ENCODE peak calls at places on chromosomes 2 and 18, in nine cellular contexts. One of them, this sample, is unnamed.
A peak's percentile ranks its signal among the peaks of the same experiment; 100 is the strongest.

GRCh38 chr2:137023205-137023604 is 257.9 kb downstream of the THSD7B start:
- DNase-seq in AG04449: no peak
- DNase-seq in suprapubic skin: no peak
- DNase-seq in coronary artery: no peak
- DNase-seq in nephron progenitor cell: no peak
- DNase-seq in NB4: no peak
- DNase-seq in GM12864: no peak
- DNase-seq in fibroblast of mammary gland: no peak
- DNase-seq in chondrocyte: no peak
- DNase-seq in this sample: no peak

GRCh38 chr2:68809324-68810240 is 61.6 kb downstream of the BMP10 start:
- DNase-seq in AG04449: no peak
- DNase-seq in suprapubic skin: no peak
- DNase-seq in coronary artery: no peak
- DNase-seq in nephron progenitor cell: no peak
- DNase-seq in NB4: peak; percentile 84
- DNase-seq in GM12864: no peak
- DNase-seq in fibroblast of mammary gland: no peak
- DNase-seq in chondrocyte: no peak
- DNase-seq in this sample: no peak

GRCh38 chr18:27838230-27838629 is 338.7 kb downstream of the CDH2 start:
- DNase-seq in AG04449: no peak
- DNase-seq in suprapubic skin: no peak
- DNase-seq in coronary artery: no peak
- DNase-seq in nephron progenitor cell: no peak
- DNase-seq in NB4: no peak
- DNase-seq in GM12864: no peak
- DNase-seq in fibroblast of mammary gland: peak; percentile 10
- DNase-seq in chondrocyte: no peak
- DNase-seq in this sample: no peak

GRCh38 chr2:54084600-54084999 is 30.8 kb upstream of the ACYP2 start:
- DNase-seq in AG04449: no peak
- DNase-seq in suprapubic skin: no peak
- DNase-seq in coronary artery: no peak
- DNase-seq in nephron progenitor cell: no peak
- DNase-seq in NB4: no peak
- DNase-seq in GM12864: no peak
- DNase-seq in fibroblast of mammary gland: peak; percentile 29
- DNase-seq in chondrocyte: no peak
- DNase-seq in this sample: no peak

GRCh38 chr2:1929001-1929400 is 184.7 kb upstream of the PXDN start:
- DNase-seq in AG04449: no peak
- DNase-seq in suprapubic skin: no peak
- DNase-seq in coronary artery: peak; percentile 40
- DNase-seq in nephron progenitor cell: no peak
- DNase-seq in NB4: no peak
- DNase-seq in GM12864: no peak
- DNase-seq in fibroblast of mammary gland: no peak
- DNase-seq in chondrocyte: no peak
- DNase-seq in this sample: no peak

GRCh38 chr2:11169333-11169732 is 14.1 kb downstream of the SLC66A3 start:
- DNase-seq in AG04449: no peak
- DNase-seq in suprapubic skin: no peak
- DNase-seq in coronary artery: no peak
- DNase-seq in nephron progenitor cell: no peak
- DNase-seq in NB4: no peak
- DNase-seq in GM12864: no peak
- DNase-seq in fibroblast of mammary gland: no peak
- DNase-seq in chondrocyte: peak; percentile 43
- DNase-seq in this sample: peak; percentile 76

GRCh38 chr2:230914886-230915285 is 10.2 kb downstream of the GPR55 start:
- DNase-seq in AG04449: no peak
- DNase-seq in suprapubic skin: peak; percentile 58
- DNase-seq in coronary artery: no peak
- DNase-seq in nephron progenitor cell: no peak
- DNase-seq in NB4: no peak
- DNase-seq in GM12864: no peak
- DNase-seq in fibroblast of mammary gland: no peak
- DNase-seq in chondrocyte: no peak
- DNase-seq in this sample: no peak

GRCh38 chr2:202938960-202939359 is 26.9 kb downstream of the CARF start:
- DNase-seq in AG04449: no peak
- DNase-seq in suprapubic skin: no peak
- DNase-seq in coronary artery: no peak
- DNase-seq in nephron progenitor cell: no peak
- DNase-seq in NB4: no peak
- DNase-seq in GM12864: no peak
- DNase-seq in fibroblast of mammary gland: no peak
- DNase-seq in chondrocyte: no peak
- DNase-seq in this sample: no peak

GRCh38 chr2:58146707-58147106 is 94.4 kb downstream of the FANCL start:
- DNase-seq in AG04449: no peak
- DNase-seq in suprapubic skin: no peak
- DNase-seq in coronary artery: no peak
- DNase-seq in nephron progenitor cell: no peak
- DNase-seq in NB4: no peak
- DNase-seq in GM12864: no peak
- DNase-seq in fibroblast of mammary gland: peak; percentile 57
- DNase-seq in chondrocyte: no peak
- DNase-seq in this sample: no peak

GRCh38 chr18:12295389-12296086 is 12.5 kb upstream of the TUBB6 start:
- DNase-seq in AG04449: no peak
- DNase-seq in suprapubic skin: no peak
- DNase-seq in coronary artery: no peak
- DNase-seq in nephron progenitor cell: no peak
- DNase-seq in NB4: no peak
- DNase-seq in GM12864: no peak
- DNase-seq in fibroblast of mammary gland: peak; percentile 72
- DNase-seq in chondrocyte: peak; percentile 62
- DNase-seq in this sample: no peak

GRCh38 chr2:95278051-95278471 is 3.8 kb downstream of the PROM2 start:
- DNase-seq in AG04449: no peak
- DNase-seq in suprapubic skin: no peak
- DNase-seq in coronary artery: no peak
- DNase-seq in nephron progenitor cell: no peak
- DNase-seq in NB4: peak; percentile 56
- DNase-seq in GM12864: no peak
- DNase-seq in fibroblast of mammary gland: peak; percentile 79
- DNase-seq in chondrocyte: peak; percentile 77
- DNase-seq in this sample: peak; percentile 91

GRCh38 chr2:107730898-107731297 is 95.8 kb upstream of the RGPD4 start:
- DNase-seq in AG04449: no peak
- DNase-seq in suprapubic skin: no peak
- DNase-seq in coronary artery: no peak
- DNase-seq in nephron progenitor cell: no peak
- DNase-seq in NB4: peak; percentile 33
- DNase-seq in GM12864: no peak
- DNase-seq in fibroblast of mammary gland: peak; percentile 26
- DNase-seq in chondrocyte: no peak
- DNase-seq in this sample: no peak

GRCh38 chr2:88209526-88210131 is 39.5 kb downstream of the THNSL2 start:
- DNase-seq in AG04449: no peak
- DNase-seq in suprapubic skin: no peak
- DNase-seq in coronary artery: no peak
- DNase-seq in nephron progenitor cell: no peak
- DNase-seq in NB4: no peak
- DNase-seq in GM12864: no peak
- DNase-seq in fibroblast of mammary gland: no peak
- DNase-seq in chondrocyte: no peak
- DNase-seq in this sample: no peak

GRCh38 chr2:226909131-226909530 is 73.3 kb downstream of the RHBDD1 start:
- DNase-seq in AG04449: peak; percentile 63
- DNase-seq in suprapubic skin: no peak
- DNase-seq in coronary artery: no peak
- DNase-seq in nephron progenitor cell: no peak
- DNase-seq in NB4: no peak
- DNase-seq in GM12864: no peak
- DNase-seq in fibroblast of mammary gland: no peak
- DNase-seq in chondrocyte: no peak
- DNase-seq in this sample: no peak

GRCh38 chr2:215918901-215919585 is 94.3 kb downstream of the MREG start:
- DNase-seq in AG04449: no peak
- DNase-seq in suprapubic skin: no peak
- DNase-seq in coronary artery: no peak
- DNase-seq in nephron progenitor cell: no peak
- DNase-seq in NB4: no peak
- DNase-seq in GM12864: peak; percentile 35
- DNase-seq in fibroblast of mammary gland: peak; percentile 54
- DNase-seq in chondrocyte: no peak
- DNase-seq in this sample: no peak

GRCh38 chr2:149040451-149040850 is 2.0 kb downstream of the LYPD6B start:
- DNase-seq in AG04449: no peak
- DNase-seq in suprapubic skin: no peak
- DNase-seq in coronary artery: no peak
- DNase-seq in nephron progenitor cell: peak; percentile 40
- DNase-seq in NB4: peak; percentile 84
- DNase-seq in GM12864: peak; percentile 49
- DNase-seq in fibroblast of mammary gland: peak; percentile 15
- DNase-seq in chondrocyte: no peak
- DNase-seq in this sample: no peak

GRCh38 chr18:41391616-41392610 is 563.1 kb upstream of the PIK3C3 start:
- DNase-seq in AG04449: no peak
- DNase-seq in suprapubic skin: no peak
- DNase-seq in coronary artery: peak; percentile 71
- DNase-seq in nephron progenitor cell: peak; percentile 73
- DNase-seq in NB4: peak; percentile 53
- DNase-seq in GM12864: no peak
- DNase-seq in fibroblast of mammary gland: peak; percentile 49
- DNase-seq in chondrocyte: no peak
- DNase-seq in this sample: no peak

GRCh38 chr18:41389936-41390667 is 564.9 kb upstream of the PIK3C3 start:
- DNase-seq in AG04449: no peak
- DNase-seq in suprapubic skin: no peak
- DNase-seq in coronary artery: no peak
- DNase-seq in nephron progenitor cell: no peak
- DNase-seq in NB4: no peak
- DNase-seq in GM12864: no peak
- DNase-seq in fibroblast of mammary gland: no peak
- DNase-seq in chondrocyte: no peak
- DNase-seq in this sample: no peak

GRCh38 chr18:41396861-41397260 is 558.2 kb upstream of the PIK3C3 start:
- DNase-seq in AG04449: no peak
- DNase-seq in suprapubic skin: no peak
- DNase-seq in coronary artery: no peak
- DNase-seq in nephron progenitor cell: no peak
- DNase-seq in NB4: no peak
- DNase-seq in GM12864: no peak
- DNase-seq in fibroblast of mammary gland: no peak
- DNase-seq in chondrocyte: no peak
- DNase-seq in this sample: no peak

GRCh38 chr18:41396211-41396610 is 558.8 kb upstream of the PIK3C3 start:
- DNase-seq in AG04449: no peak
- DNase-seq in suprapubic skin: no peak
- DNase-seq in coronary artery: no peak
- DNase-seq in nephron progenitor cell: no peak
- DNase-seq in NB4: no peak
- DNase-seq in GM12864: no peak
- DNase-seq in fibroblast of mammary gland: no peak
- DNase-seq in chondrocyte: no peak
- DNase-seq in this sample: no peak

GRCh38 chr18:41395695-41396094 is 559.3 kb upstream of the PIK3C3 start:
- DNase-seq in AG04449: no peak
- DNase-seq in suprapubic skin: no peak
- DNase-seq in coronary artery: no peak
- DNase-seq in nephron progenitor cell: no peak
- DNase-seq in NB4: no peak
- DNase-seq in GM12864: no peak
- DNase-seq in fibroblast of mammary gland: no peak
- DNase-seq in chondrocyte: no peak
- DNase-seq in this sample: no peak
- TF ChIP-seq CTCF in AG04449: no peak
- TF ChIP-seq CTCF in suprapubic skin: no peak
- TF ChIP-seq CTCF in coronary artery: no peak
- TF ChIP-seq CTCF in nephron progenitor cell: peak; percentile 16
- TF ChIP-seq CTCF in NB4: no peak
- TF ChIP-seq CTCF in GM12864: no peak
- TF ChIP-seq CTCF in fibroblast of mammary gland: no peak
- TF ChIP-seq CTCF in chondrocyte: peak; percentile 44
- TF ChIP-seq CTCF in this sample: no peak

DNA sequence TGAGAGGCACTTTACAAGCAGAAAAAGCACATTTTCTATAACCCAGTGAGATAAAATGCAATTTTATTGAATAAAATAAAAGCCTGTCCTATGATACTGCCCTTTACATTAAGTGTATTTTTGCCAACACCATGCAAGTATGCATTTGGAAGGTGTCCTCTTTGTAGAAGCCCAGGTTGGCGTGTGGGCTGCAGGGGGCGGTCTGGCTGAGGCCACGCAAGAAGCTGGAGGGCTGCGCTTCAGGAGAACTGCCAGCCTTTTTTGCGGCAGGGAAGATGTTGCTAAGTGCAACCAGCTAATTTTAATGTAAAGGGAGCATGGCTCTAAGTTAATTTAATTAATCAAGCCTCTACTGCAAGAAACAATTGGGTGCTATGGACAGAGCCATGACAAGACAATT is 562.8 kb upstream of the SALL3 start:
- DNase-seq in AG04449: no peak
- DNase-seq in suprapubic skin: no peak
- DNase-seq in coronary artery: peak; percentile 14
- DNase-seq in nephron progenitor cell: no peak
- DNase-seq in NB4: no peak
- DNase-seq in GM12864: no peak
- DNase-seq in fibroblast of mammary gland: no peak
- DNase-seq in chondrocyte: no peak
- DNase-seq in this sample: no peak
- TF ChIP-seq CTCF in AG04449: no peak
- TF ChIP-seq CTCF in suprapubic skin: no peak
- TF ChIP-seq CTCF in coronary artery: no peak
- TF ChIP-seq CTCF in nephron progenitor cell: no peak
- TF ChIP-seq CTCF in NB4: no peak
- TF ChIP-seq CTCF in GM12864: no peak
- TF ChIP-seq CTCF in fibroblast of mammary gland: no peak
- TF ChIP-seq CTCF in chondrocyte: no peak
- TF ChIP-seq CTCF in this sample: no peak

GRCh38 chr2:179764710-179765109 is 96.7 kb downstream of the ZNF385B start:
- DNase-seq in AG04449: no peak
- DNase-seq in suprapubic skin: no peak
- DNase-seq in coronary artery: no peak
- DNase-seq in nephron progenitor cell: no peak
- DNase-seq in NB4: no peak
- DNase-seq in GM12864: no peak
- DNase-seq in fibroblast of mammary gland: no peak
- DNase-seq in chondrocyte: no peak
- DNase-seq in this sample: no peak
- TF ChIP-seq CTCF in AG04449: no peak
- TF ChIP-seq CTCF in suprapubic skin: no peak
- TF ChIP-seq CTCF in coronary artery: no peak
- TF ChIP-seq CTCF in nephron progenitor cell: no peak
- TF ChIP-seq CTCF in NB4: no peak
- TF ChIP-seq CTCF in GM12864: no peak
- TF ChIP-seq CTCF in fibroblast of mammary gland: no peak
- TF ChIP-seq CTCF in chondrocyte: no peak
- TF ChIP-seq CTCF in this sample: no peak

DNA sequence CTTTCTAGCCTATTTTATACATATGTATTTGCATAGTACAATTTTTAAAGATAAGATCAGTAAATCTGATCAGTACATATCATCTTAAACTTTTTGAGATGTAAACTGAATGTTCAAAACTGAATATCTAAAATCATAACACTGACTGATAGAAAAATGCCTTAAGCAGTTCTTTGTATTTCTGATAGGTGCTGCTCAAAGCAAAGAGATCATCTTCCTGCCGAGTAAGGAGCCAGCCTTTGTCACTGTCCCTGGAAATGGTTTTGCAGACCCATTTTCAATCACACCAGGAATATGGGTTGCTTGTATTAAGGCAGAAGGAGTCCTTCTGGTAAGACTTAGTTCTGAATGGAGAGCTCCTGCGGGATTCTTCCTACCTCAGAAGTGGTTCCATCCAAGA is 135.0 kb downstream of the LAMA3 start:
- DNase-seq in AG04449: no peak
- DNase-seq in suprapubic skin: no peak
- DNase-seq in coronary artery: no peak
- DNase-seq in nephron progenitor cell: no peak
- DNase-seq in NB4: no peak
- DNase-seq in GM12864: no peak
- DNase-seq in fibroblast of mammary gland: peak; percentile 12
- DNase-seq in chondrocyte: no peak
- DNase-seq in this sample: no peak
- TF ChIP-seq CTCF in AG04449: no peak
- TF ChIP-seq CTCF in suprapubic skin: no peak
- TF ChIP-seq CTCF in coronary artery: no peak
- TF ChIP-seq CTCF in nephron progenitor cell: no peak
- TF ChIP-seq CTCF in NB4: no peak
- TF ChIP-seq CTCF in GM12864: no peak
- TF ChIP-seq CTCF in fibroblast of mammary gland: no peak
- TF ChIP-seq CTCF in chondrocyte: peak; percentile 57
- TF ChIP-seq CTCF in this sample: no peak